ENCODE peak calls at places on chromosomes 3 and 15, in four cellular contexts. P is body of pancreas, Z is psoas muscle, R is ovary. C is an unnamed sample.

GRCh38 chr15:78927077-78927790 is 17.6 kb downstream of the CTSH start:
- DNase-seq in P (no peak), Z (no peak), R (peak), C (no peak)

GRCh38 chr3:36097180-36097579 is 283.1 kb upstream of the STAC start:
- DNase-seq in R (no peak), P (no peak), Z (no peak), C (no peak)

GRCh38 chr3:156594229-156594683 is 39.3 kb upstream of the SSR3 start:
- DNase-seq in Z (no peak), P (peak), R (no peak), C (no peak)

GRCh38 chr3:62768896-62769295 is 106.3 kb downstream of the CADPS start:
- DNase-seq in R (no peak), P (no peak), Z (no peak), C (no peak)

GRCh38 chr3:134886991-134887390 is 91.9 kb downstream of the EPHB1 start:
- DNase-seq in R (no peak), Z (no peak), P (no peak), C (no peak)

GRCh38 chr3:48784426-48785120 is 63.1 kb downstream of the PRKAR2A start:
- DNase-seq in R (no peak), Z (no peak), P (no peak), C (no peak)

GRCh38 chr3:126422121-126422520 is 27.4 kb downstream of the CFAP100 start:
- DNase-seq in P (no peak), R (no peak), Z (no peak), C (no peak)

GRCh38 chr3:70393881-70394612 is 81.6 kb upstream of the MDFIC2 start:
- DNase-seq in R (no peak), Z (no peak), P (peak), C (no peak)

GRCh38 chr3:308597-309321 is 112.2 kb downstream of the CHL1 start:
- DNase-seq in P (no peak), R (no peak), Z (no peak), C (no peak)

GRCh38 chr15:69074843-69075224 is 60.3 kb downstream of the NOX5 start:
- DNase-seq in P (peak), Z (no peak), R (no peak), C (no peak)

GRCh38 chr3:159764211-159765024 is 224.2 kb upstream of the IL12A start:
- DNase-seq in P (peak), Z (peak), R (peak), C (peak)

GRCh38 chr15:66912001-66912400 is 153.4 kb upstream of the SMAD3 start:
- DNase-seq in R (no peak), Z (no peak), P (no peak), C (peak)

GRCh38 chr3:12990781-12991480 is 82.3 kb downstream of the IQSEC1 start:
- DNase-seq in Z (no peak), P (no peak), R (no peak), C (no peak)

GRCh38 chr3:12384451-12385233 is 95.8 kb downstream of the PPARG start:
- DNase-seq in P (no peak), Z (no peak), R (no peak), C (no peak)

GRCh38 chr3:116702370-116702769 is 7.2 kb upstream of the TUSC7 start:
- DNase-seq in P (no peak), Z (no peak), R (no peak), C (no peak)

GRCh38 chr3:194030372-194030771 is 105.6 kb upstream of the HES1 start:
- DNase-seq in Z (no peak), R (no peak), P (peak), C (no peak)

GRCh38 chr15:40307421-40308165 is at the start of gene PLCB2:
- DNase-seq in Z (no peak), R (no peak), P (no peak), C (peak)

GRCh38 chr3:193815246-193816027 is 222.4 kb downstream of the OPA1 start:
- DNase-seq in P (no peak), Z (no peak), R (no peak), C (no peak)

GRCh38 chr3:158713094-158713499 is 19.2 kb downstream of the RARRES1 start:
- DNase-seq in R (no peak), Z (no peak), P (no peak), C (no peak)

GRCh38 chr3:184945886-184946625 is 134.1 kb downstream of the VPS8 start:
- DNase-seq in P (no peak), R (no peak), Z (no peak), C (peak)

GRCh38 chr3:151085227-151085888 is at the start of gene MED12L:
- DNase-seq in P (peak), Z (peak), R (peak), C (peak)

GRCh38 chr3:136645915-136646314 is 106.3 kb downstream of the STAG1 start:
- DNase-seq in P (no peak), R (no peak), Z (no peak), C (no peak)

GRCh38 chr3:105518806-105519418 is 152.2 kb downstream of the ALCAM start:
- DNase-seq in Z (no peak), R (no peak), P (no peak), C (no peak)

GRCh38 chr3:37442397-37442796 is 268.0 kb upstream of the LRRFIP2 start:
- DNase-seq in Z (no peak), R (no peak), P (no peak), C (no peak)

GRCh38 chr15:25180606-25181289 is 226.0 kb downstream of the SNRPN start:
- DNase-seq in Z (peak), P (no peak), R (peak), C (peak)

GRCh38 chr3:53288214-53288613 is 32.4 kb upstream of the TKT start:
- DNase-seq in Z (no peak), P (no peak), R (no peak), C (no peak)

GRCh38 chr3:53286727-53287412 is 31.0 kb upstream of the TKT start:
- DNase-seq in R (no peak), P (no peak), Z (no peak), C (no peak)

GRCh38 chr3:53282581-53282980 is 26.8 kb upstream of the TKT start:
- DNase-seq in P (no peak), Z (no peak), R (no peak), C (no peak)

GRCh38 chr3:53287413-53287734 is 31.6 kb upstream of the TKT start:
- DNase-seq in P (no peak), Z (no peak), R (no peak), C (no peak)
- H3K27ac ChIP-seq in P (no peak), Z (no peak), R (no peak), C (no peak)

DNA sequence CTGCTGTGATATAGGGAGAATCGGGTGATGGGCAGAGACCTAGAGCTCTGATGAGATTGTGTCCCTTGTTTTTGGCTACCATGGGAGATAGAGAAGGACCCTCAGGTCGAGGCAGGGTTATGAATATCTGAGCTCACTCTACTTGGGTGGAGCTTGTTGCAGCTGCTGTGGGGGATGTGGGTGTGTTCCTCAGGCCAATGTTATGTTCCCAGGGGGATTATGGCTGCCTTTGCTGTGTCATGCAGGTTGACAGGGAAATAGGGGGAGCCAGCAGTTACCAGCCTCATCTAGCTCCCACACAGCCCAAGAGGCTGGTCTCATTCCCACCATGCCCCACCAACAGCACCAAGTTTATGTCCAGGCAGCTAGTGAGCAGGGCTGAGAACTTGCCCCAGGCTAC is 131.5 kb downstream of the TRIM42 start:
- DNase-seq in Z (no peak), P (no peak), R (no peak), C (no peak)
- H3K27ac ChIP-seq in Z (no peak), P (no peak), R (no peak), C (no peak)

GRCh38 chr3:122184591-122184929 is 1.1 kb downstream of the CASR start:
- DNase-seq in Z (no peak), R (no peak), P (no peak), C (no peak)
- H3K27ac ChIP-seq in Z (no peak), R (no peak), P (peak), C (no peak)

DNA sequence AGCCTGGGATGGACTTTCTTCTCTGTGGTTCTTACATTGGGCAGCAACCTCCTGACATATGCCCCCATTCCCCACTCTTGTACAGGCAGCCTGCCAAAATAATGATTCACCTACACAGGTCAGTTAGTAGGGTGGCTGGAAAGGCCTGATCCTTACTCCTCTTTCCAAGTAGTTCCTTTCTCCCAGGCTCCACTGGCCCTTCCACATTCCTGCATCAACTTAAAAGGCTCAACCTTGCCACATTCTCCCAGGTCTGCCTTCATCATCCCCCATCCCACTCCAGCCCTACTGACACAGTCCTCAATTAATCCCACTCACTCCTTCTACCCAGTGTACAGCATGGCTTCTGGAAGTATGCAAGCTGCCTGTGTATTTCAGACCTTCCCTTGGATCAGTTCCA is 189.8 kb downstream of the NTRK3 start:
- DNase-seq in Z (no peak), R (no peak), P (no peak), C (no peak)
- H3K27ac ChIP-seq in Z (no peak), R (no peak), P (no peak), C (no peak)

GRCh38 chr15:74408815-74409214 is 24.9 kb downstream of the SEMA7A start:
- DNase-seq in Z (no peak), R (no peak), P (no peak), C (no peak)

GRCh38 chr15:74405823-74406222 is 27.9 kb downstream of the SEMA7A start:
- DNase-seq in R (peak), P (no peak), Z (no peak), C (no peak)

GRCh38 chr15:74408385-74408784 is 25.4 kb downstream of the SEMA7A start:
- DNase-seq in P (no peak), R (no peak), Z (no peak), C (no peak)

GRCh38 chr15:74406517-74406916 is 27.2 kb downstream of the SEMA7A start:
- DNase-seq in R (no peak), P (no peak), Z (no peak), C (no peak)

GRCh38 chr15:74406992-74407705 is 26.6 kb downstream of the SEMA7A start:
- DNase-seq in R (peak), Z (no peak), P (no peak), C (no peak)
- H3K27ac ChIP-seq in R (no peak), Z (no peak), P (no peak), C (no peak)

DNA sequence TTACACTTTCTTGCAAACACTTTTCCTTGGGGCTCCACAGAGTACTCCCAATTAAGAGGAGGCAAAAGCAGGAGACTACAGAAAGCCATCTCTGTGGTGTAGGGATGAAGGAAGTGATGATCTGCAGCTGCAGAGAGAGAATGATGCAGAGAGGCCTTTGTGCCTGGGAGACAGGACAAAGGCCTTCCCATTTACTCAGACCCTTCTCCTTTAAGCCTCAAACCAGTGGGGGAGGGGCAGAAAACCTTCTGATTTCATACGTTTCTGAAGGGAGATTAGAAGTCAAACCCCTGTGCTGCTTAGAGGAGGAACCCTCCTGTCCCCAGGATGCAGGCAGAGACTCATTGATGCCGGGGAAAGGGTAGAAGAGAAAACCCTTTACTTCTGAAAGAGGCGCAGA is 130.8 kb downstream of the NEO1 start:
- DNase-seq in R (no peak), P (no peak), Z (no peak), C (no peak)
- H3K27ac ChIP-seq in R (no peak), P (no peak), Z (no peak), C (no peak)

GRCh38 chr3:11310258-11310657 is 38.1 kb downstream of the ATG7 start:
- DNase-seq in P (no peak), R (no peak), Z (no peak), C (no peak)

GRCh38 chr3:11305509-11305908 is 33.3 kb downstream of the ATG7 start:
- DNase-seq in R (no peak), Z (no peak), P (no peak), C (no peak)

GRCh38 chr3:11307830-11308432 is 35.7 kb downstream of the ATG7 start:
- DNase-seq in R (peak), P (no peak), Z (no peak), C (no peak)

GRCh38 chr3:11304160-11304559 is 32.0 kb downstream of the ATG7 start:
- DNase-seq in Z (no peak), R (no peak), P (no peak), C (no peak)

GRCh38 chr3:11306815-11307589 is 34.8 kb downstream of the ATG7 start:
- DNase-seq in P (no peak), R (peak), Z (no peak), C (no peak)
- H3K27ac ChIP-seq in P (no peak), R (no peak), Z (peak), C (peak)

C was measured in heart left ventricle.